ENCODE peak calls at places on chromosomes 12 and 14, in four cellular contexts. K is H1, Y is HepG2, Q is HCT116. B is an unnamed sample.

GRCh38 chr12:75020068-75020557 is 189.5 kb downstream of the KCNC2 start:
- DNase-seq in K (no peak), Y (no peak), Q (peak; percentile 10), B (no peak)

GRCh38 chr12:128727999-128728398 is 95.8 kb downstream of the SLC15A4 start:
- DNase-seq in K (no peak), Y (peak; percentile 15), Q (no peak), B (no peak)

GRCh38 chr12:100248886-100249285 is 18.0 kb downstream of the DEPDC4 start:
- DNase-seq in K (no peak), Y (no peak), Q (no peak), B (no peak)

GRCh38 chr14:88556581-88556980 is 1.8 kb upstream of the PTPN21 start:
- DNase-seq in K (no peak), Y (no peak), Q (no peak), B (no peak)

GRCh38 chr12:20486233-20486632 is 117.9 kb downstream of the PDE3A start:
- DNase-seq in K (no peak), Y (no peak), Q (peak; percentile 21), B (no peak)

GRCh38 chr12:5452569-5452968 is 20.7 kb downstream of the NTF3 start:
- DNase-seq in K (no peak), Y (no peak), Q (no peak), B (no peak)

GRCh38 chr14:58876613-58877012 is 238.9 kb downstream of the DACT1 start:
- DNase-seq in K (no peak), Y (no peak), Q (no peak), B (no peak)

GRCh38 chr12:52436828-52437474 is 2.8 kb upstream of the KRT75 start:
- DNase-seq in K (no peak), Y (no peak), Q (no peak), B (no peak)

GRCh38 chr14:75497191-75497590 is 25.1 kb upstream of the BATF start:
- DNase-seq in K (peak; percentile 24), Y (no peak), Q (no peak), B (no peak)

GRCh38 chr12:33438025-33438772 is 1.4 kb downstream of the SYT10 start:
- DNase-seq in K (no peak), Y (no peak), Q (no peak), B (no peak)

GRCh38 chr12:120125792-120126634 is 9.5 kb upstream of the RAB35 start:
- DNase-seq in K (no peak), Y (no peak), Q (no peak), B (no peak)

GRCh38 chr12:77328326-77328725 is 263.0 kb upstream of the E2F7 start:
- DNase-seq in K (no peak), Y (no peak), Q (no peak), B (no peak)

GRCh38 chr12:76720068-76720467 is 43.8 kb upstream of the ZDHHC17 start:
- DNase-seq in K (no peak), Y (no peak), Q (no peak), B (no peak)

GRCh38 chr14:103073876-103074698 is 9.9 kb upstream of the LBHD2 start:
- DNase-seq in K (no peak), Y (no peak), Q (no peak), B (no peak)

GRCh38 chr12:3380200-3381020 is 110.6 kb upstream of the PRMT8 start:
- DNase-seq in K (peak; percentile 35), Y (no peak), Q (no peak), B (no peak)

GRCh38 chr12:107109726-107110518 is 16.6 kb upstream of the CRY1 start:
- DNase-seq in K (no peak), Y (no peak), Q (no peak), B (no peak)

GRCh38 chr14:60161176-60162107 is 3.8 kb downstream of the DHRS7 start:
- DNase-seq in K (no peak), Y (peak; percentile 38), Q (no peak), B (no peak)
- TF ChIP-seq ZNF274 in K (no peak), Y (no peak), Q (no peak), B (no peak)

GRCh38 chr12:8948711-8949524 is 527 bp downstream of the M6PR start:
- DNase-seq in K (peak; percentile 48), Y (peak; percentile 7), Q (no peak), B (peak; percentile 55)
- TF ChIP-seq ZNF274 in K (no peak), Y (no peak), Q (no peak), B (no peak)

DNA sequence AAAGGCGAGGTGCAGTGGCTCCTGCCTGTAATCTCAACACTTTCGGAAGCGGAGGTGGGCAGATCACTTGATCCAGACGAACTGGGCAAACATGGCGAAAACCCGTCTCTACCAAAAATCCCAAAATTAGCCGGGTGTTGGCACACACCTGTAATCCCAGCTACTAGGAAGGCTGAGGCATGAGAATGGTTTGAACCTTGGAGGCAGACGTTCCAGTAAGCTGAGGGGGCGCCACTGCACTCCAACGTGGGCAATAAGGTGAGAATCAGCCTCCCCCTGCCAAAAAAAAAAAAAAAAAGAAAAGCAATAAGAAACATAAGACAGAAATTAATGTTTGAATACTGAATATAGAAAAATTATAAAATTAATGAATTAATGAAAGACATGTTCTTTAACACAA is 928.7 kb downstream of the LRFN5 start:
- DNase-seq in K (no peak), Y (no peak), Q (no peak), B (no peak)
- TF ChIP-seq ZNF274 in K (no peak), Y (no peak), Q (no peak), B (no peak)

DNA sequence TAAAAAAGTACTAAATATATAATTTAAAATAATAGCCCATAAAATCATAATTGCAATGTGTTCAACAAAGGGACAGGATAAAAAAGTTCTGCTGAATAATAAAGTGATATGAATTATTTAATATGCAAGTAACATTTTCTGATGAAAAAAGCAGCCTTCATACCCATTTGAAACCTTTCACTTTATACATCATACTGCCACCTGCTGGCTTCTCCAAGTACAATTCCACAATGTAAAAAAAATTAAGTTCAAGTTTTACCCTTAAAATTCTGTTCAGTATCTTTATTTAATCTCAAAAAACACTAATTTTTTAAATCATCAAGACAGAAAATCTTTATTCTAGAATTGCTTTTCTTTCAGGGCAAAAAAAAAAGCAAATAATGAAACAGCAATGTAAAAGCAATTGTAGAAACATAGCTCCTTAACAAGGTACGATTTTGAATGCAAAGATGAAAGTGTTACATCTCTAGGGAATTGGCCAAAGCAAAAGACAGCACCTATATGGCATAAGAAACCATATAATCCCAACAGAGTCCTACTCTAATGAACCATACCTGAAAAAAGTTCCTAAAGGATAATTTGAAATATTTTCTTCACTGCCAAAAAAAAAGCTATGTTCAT is 15.0 kb downstream of the MDM1 start:
- DNase-seq in K (no peak), Y (peak; percentile 35), Q (peak; percentile 27), B (peak; percentile 23)
- TF ChIP-seq ZNF274 in K (no peak), Y (no peak), Q (no peak), B (no peak)

DNA sequence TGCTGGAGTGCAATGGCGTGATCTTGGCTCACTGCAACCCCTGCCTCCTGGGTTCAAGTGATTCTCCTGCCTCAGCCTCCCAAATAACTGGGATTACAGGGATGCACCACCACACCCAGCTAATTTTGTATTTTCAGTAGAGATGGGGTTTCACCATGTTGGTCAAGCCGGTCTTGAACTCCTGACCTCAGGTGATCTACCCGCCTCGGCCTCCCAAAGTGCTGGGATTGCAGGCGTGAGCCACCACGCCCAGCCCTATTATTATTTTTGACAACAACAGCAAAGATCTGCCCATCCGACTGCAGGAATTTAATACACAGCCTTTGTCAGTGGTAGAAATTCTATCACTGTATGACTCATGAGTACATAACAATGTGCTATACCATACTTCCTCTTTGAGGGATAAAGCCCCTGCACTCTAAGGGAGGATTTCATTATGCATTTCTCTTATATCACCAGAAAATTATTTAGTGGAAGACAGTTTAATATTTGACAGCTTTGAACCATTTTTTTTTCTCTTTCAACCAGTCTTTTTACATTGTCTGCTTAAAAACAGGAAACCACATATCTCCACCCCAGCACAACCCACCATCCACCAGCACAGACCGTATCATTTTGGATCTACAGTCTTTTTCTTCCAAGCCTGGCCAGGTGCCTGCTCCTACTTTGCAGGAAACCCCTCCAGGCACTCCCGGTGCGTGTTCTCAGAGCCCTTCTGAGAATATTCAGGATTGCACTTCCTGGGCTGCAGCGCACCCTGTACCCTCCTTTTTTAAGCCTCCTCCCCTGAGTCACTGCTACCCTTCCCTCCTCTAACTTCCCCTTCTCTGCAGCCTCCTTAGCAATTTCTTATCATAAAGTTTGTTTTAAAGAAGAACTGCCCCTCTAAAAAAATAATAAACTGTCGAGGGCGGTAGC is 594 bp downstream of the ARHGDIB start:
- DNase-seq in K (no peak), Y (no peak), Q (no peak), B (no peak)
- TF ChIP-seq ZNF274 in K (no peak), Y (no peak), Q (no peak), B (no peak)

GRCh38 chr14:91416744-91417133 is 881 bp downstream of the CCDC88C start:
- DNase-seq in K (no peak), Y (no peak), Q (no peak), B (no peak)

GRCh38 chr14:91418387-91419043 is 895 bp upstream of the CCDC88C start:
- DNase-seq in K (peak; percentile 96), Y (peak; percentile 38), Q (peak; percentile 42), B (no peak)

GRCh38 chr14:91417983-91418386 is 365 bp upstream of the CCDC88C start:
- DNase-seq in K (peak; percentile 82), Y (peak; percentile 39), Q (peak; percentile 32), B (no peak)

GRCh38 chr14:91415794-91416743 is 1.6 kb downstream of the CCDC88C start:
- DNase-seq in K (no peak), Y (no peak), Q (no peak), B (no peak)

DNA sequence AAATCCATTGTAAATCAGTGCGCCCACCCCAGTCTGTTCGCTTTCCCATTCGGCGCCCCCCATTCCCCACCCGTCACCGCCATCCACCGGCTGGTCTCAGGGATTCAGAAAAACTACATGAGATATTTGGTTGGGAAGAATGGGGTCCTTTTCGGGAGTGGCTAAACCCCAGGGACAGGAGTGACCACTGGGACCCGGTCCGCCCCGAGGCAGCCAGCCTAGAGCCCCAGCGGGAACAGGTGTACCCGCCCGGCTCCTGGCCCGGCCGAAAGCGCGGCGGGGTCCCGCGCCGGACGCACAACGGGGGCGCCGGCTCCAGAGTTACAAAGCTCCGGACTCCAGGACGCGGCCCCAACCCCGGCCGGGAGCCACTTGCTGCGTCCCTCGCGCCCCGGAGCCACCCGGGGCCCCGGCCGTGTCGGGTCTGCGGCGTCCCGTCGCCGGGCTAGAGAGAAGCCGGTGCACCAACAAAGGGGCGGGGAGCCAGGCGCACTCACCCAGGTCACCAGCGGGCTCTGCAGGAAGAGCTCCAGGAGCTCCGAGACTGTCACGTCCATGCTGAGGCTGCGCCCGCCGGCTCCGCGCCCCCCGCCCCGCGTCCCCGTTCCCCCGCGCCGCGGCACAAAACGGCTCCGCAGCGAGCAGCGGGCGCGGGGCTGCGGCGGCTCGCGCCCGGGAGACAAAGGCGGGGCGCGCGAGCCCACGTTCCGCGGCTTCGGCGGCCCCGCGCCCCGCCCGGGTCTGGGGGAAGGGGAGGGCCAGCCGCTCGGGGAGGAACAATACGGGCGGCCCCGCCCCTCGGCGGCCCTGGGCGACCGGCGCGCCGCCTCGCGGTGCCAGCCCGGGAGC is at the start of gene CCDC88C:
- DNase-seq in K (peak; percentile 79), Y (peak; percentile 54), Q (peak; percentile 22), B (no peak)
- TF ChIP-seq ZNF274 in K (no peak), Y (no peak), Q (no peak), B (no peak)

GRCh38 chr14:34710006-34710405 is 4.4 kb downstream of the CFL2 start:
- DNase-seq in K (no peak), Y (no peak), Q (no peak), B (no peak)

GRCh38 chr14:34713122-34713680 is 1.2 kb downstream of the CFL2 start:
- DNase-seq in K (no peak), Y (no peak), Q (no peak), B (no peak)

GRCh38 chr14:34711808-34712712 is 2.3 kb downstream of the CFL2 start:
- DNase-seq in K (no peak), Y (no peak), Q (no peak), B (no peak)

GRCh38 chr14:34710744-34711143 is 3.6 kb downstream of the CFL2 start:
- DNase-seq in K (no peak), Y (no peak), Q (no peak), B (no peak)

GRCh38 chr14:34711169-34711568 is 3.2 kb downstream of the CFL2 start:
- DNase-seq in K (no peak), Y (no peak), Q (no peak), B (no peak)
- TF ChIP-seq ZNF274 in K (no peak), Y (no peak), Q (no peak), B (no peak)